ENCODE peak calls at places on chromosome 18, in ten cellular contexts. C is CD8-positive, alpha-beta T cell; Z is fibroblast of lung; U is psoas muscle; N is right atrium auricular region; J is right lobe of liver; T is bronchial epithelial cell; K is colonic mucosa; A is tibial artery; L is hepatocyte. B is an unnamed sample.

GRCh38 chr18:13232060-13232917 is 13.7 kb downstream of the LDLRAD4 start:
- DNase-seq in K (peak; percentile 23), U (peak; percentile 84), N (peak; percentile 73), C (no peak), J (no peak), L (no peak), A (peak; percentile 75), Z (no peak), T (no peak), B (no peak)

GRCh38 chr18:22559414-22560282 is 141.9 kb upstream of the CTAGE1 start:
- DNase-seq in U (peak; percentile 75), L (peak; percentile 87), K (peak; percentile 54), Z (peak; percentile 70), N (peak; percentile 91), T (peak; percentile 38), J (peak; percentile 77), C (peak; percentile 21), A (peak; percentile 86), B (no peak)

GRCh38 chr18:46321954-46322353 is 217.8 kb downstream of the HAUS1 start:
- DNase-seq in C (no peak), U (no peak), L (no peak), A (no peak), N (no peak), Z (no peak), J (no peak), T (peak; percentile 86), K (no peak), B (no peak)

GRCh38 chr18:46301081-46301480 is 196.9 kb downstream of the HAUS1 start:
- DNase-seq in Z (no peak), N (no peak), T (no peak), C (no peak), A (peak; percentile 44), U (no peak), J (no peak), K (no peak), L (no peak), B (no peak)

GRCh38 chr18:27942706-27943105 is 234.2 kb downstream of the CDH2 start:
- DNase-seq in N (no peak), A (no peak), Z (no peak), C (no peak), K (no peak), J (no peak), U (no peak), T (peak; percentile 23), L (no peak), B (no peak)

GRCh38 chr18:73318732-73319479 is 451.1 kb upstream of the NETO1 start:
- DNase-seq in L (no peak), T (no peak), Z (no peak), A (no peak), J (peak; percentile 38), U (no peak), N (no peak), C (no peak), K (no peak), B (no peak)

GRCh38 chr18:74064510-74064909 is 83.1 kb downstream of the FBXO15 start:
- DNase-seq in A (no peak), U (no peak), C (no peak), K (no peak), Z (no peak), L (no peak), N (no peak), J (no peak), T (no peak), B (no peak)

GRCh38 chr18:39870586-39870985 is 2084.4 kb upstream of the PIK3C3 start:
- DNase-seq in Z (peak; percentile 1), C (no peak), K (no peak), T (peak; percentile 85), A (no peak), N (no peak), L (no peak), J (no peak), U (no peak), B (no peak)

GRCh38 chr18:58806826-58807714 is 57.6 kb upstream of the ZNF532 start:
- DNase-seq in K (no peak), T (no peak), L (no peak), J (no peak), N (no peak), A (no peak), C (no peak), U (no peak), Z (no peak), B (no peak)

GRCh38 chr18:58803978-58804377 is 60.7 kb upstream of the ZNF532 start:
- DNase-seq in J (no peak), Z (no peak), T (no peak), U (no peak), A (no peak), C (no peak), N (no peak), L (no peak), K (no peak), B (no peak)

GRCh38 chr18:58808349-58808748 is 56.3 kb upstream of the ZNF532 start:
- DNase-seq in C (no peak), U (no peak), L (no peak), N (no peak), K (no peak), A (no peak), J (no peak), Z (no peak), T (no peak), B (no peak)

GRCh38 chr18:58805482-58806187 is 59.0 kb upstream of the ZNF532 start:
- DNase-seq in J (no peak), L (no peak), N (no peak), T (peak; percentile 31), C (no peak), A (no peak), K (no peak), Z (no peak), U (no peak), B (no peak)

DNA sequence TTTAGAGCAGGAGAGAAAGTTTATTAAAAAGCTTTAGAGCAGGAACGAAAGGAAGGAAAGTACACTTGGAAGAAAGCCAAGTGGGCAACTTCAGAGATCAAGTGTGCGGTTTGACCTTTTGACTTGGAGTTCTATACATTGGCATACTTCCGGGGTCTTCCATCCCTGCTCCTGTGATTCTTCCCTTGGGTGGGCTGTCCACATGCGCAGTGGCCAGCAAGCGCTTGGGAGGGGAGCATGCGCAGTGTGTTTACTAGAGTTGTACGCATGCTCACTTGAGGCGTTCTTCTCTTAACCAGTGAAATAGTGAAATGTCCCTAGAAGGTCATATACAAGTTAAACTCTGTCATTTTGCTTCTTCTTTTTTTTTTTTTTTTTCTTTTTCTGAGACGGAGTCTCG is 56.9 kb upstream of the ZNF532 start:
- DNase-seq in K (no peak), L (no peak), A (no peak), C (no peak), N (no peak), J (no peak), Z (no peak), U (no peak), T (no peak), B (no peak)
- H3K4me3 ChIP-seq in K (no peak overlapping the region), L (no peak overlapping the region), A (no peak overlapping the region), C (no peak overlapping the region), N (no peak overlapping the region), J (no peak overlapping the region), Z (no peak overlapping the region), U (no peak overlapping the region), T (no peak overlapping the region), B (no peak overlapping the region)

GRCh38 chr18:35121038-35121437 is 79.8 kb downstream of the MAPRE2 start:
- DNase-seq in L (no peak), N (no peak), U (no peak), K (no peak), J (no peak), C (no peak), T (no peak), A (no peak), Z (no peak), B (no peak)

GRCh38 chr18:35118641-35119040 is 77.4 kb downstream of the MAPRE2 start:
- DNase-seq in T (no peak), C (no peak), L (no peak), U (no peak), K (no peak), N (no peak), Z (no peak), J (no peak), A (no peak), B (no peak)

GRCh38 chr18:35123811-35124210 is 82.6 kb downstream of the MAPRE2 start:
- DNase-seq in C (no peak), J (no peak), A (no peak), Z (no peak), L (no peak), T (no peak), N (no peak), K (no peak), U (no peak), B (no peak)

GRCh38 chr18:35121531-35121930 is 80.3 kb downstream of the MAPRE2 start:
- DNase-seq in A (no peak), L (no peak), C (no peak), K (no peak), U (no peak), T (no peak), N (no peak), Z (no peak), J (no peak), B (no peak)

GRCh38 chr18:35122586-35123224 is 81.5 kb downstream of the MAPRE2 start:
- DNase-seq in U (peak; percentile 77), A (no peak), L (peak; percentile 23), N (no peak), C (peak; percentile 42), Z (no peak), J (no peak), K (no peak), T (no peak), B (no peak)
- TF ChIP-seq CTCF in U (peak; percentile 37), A (no peak), L (no peak), N (peak; percentile 15), C (peak; percentile 29), Z (no peak), J (no peak), K (no peak), T (no peak), B (no peak)

GRCh38 chr18:2612996-2613395 is 41.6 kb downstream of the NDC80 start:
- DNase-seq in T (no peak), K (no peak), L (no peak), J (no peak), A (no peak), C (no peak), Z (peak; percentile 67), U (no peak), N (no peak), B (no peak)

GRCh38 chr18:2606335-2606734 is 35.0 kb downstream of the NDC80 start:
- DNase-seq in K (no peak), U (no peak), A (no peak), Z (no peak), T (no peak), J (no peak), L (no peak), C (no peak), N (no peak), B (no peak)

GRCh38 chr18:2610549-2610948 is 39.2 kb downstream of the NDC80 start:
- DNase-seq in U (no peak), L (no peak), J (no peak), T (no peak), A (no peak), Z (no peak), K (no peak), C (no peak), N (no peak), B (no peak)

DNA sequence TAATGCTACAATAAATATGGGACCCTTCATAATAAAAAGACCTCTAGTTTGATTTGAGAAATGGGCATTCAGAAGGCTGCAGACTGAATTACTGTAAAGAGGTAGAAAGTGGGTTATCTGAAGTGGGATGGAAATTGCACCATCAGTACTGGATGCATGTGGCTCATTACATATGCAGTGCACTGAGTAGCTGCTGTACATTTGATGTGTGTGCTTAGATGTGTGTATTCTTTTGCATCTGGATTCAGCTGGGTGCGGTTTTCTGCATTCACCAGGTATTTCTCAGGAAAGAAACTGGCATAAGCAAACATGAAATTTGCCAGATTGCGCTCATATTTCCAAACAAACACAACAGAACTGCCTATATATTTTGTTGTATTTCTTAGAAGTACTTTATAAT is 38.2 kb downstream of the NDC80 start:
- DNase-seq in A (no peak), U (no peak), N (no peak), J (no peak), L (no peak), T (no peak), K (no peak), Z (no peak), C (no peak), B (no peak)
- H3K36me3 ChIP-seq in A (no peaks in the 10 kb centered on the region), U (no peaks in the 10 kb centered on the region), N (no peaks in the 10 kb centered on the region), J (no peaks in the 10 kb centered on the region), L (no peaks in the 10 kb centered on the region), T (no peaks in the 10 kb centered on the region), K (no peaks in the 10 kb centered on the region), Z (peaks cover 4% of the 10 kb centered on the region), C (no peaks in the 10 kb centered on the region), B (no peaks in the 10 kb centered on the region)

GRCh38 chr18:48135436-48135966 is 205.0 kb upstream of the SMAD2 start:
- DNase-seq in A (peak; percentile 47), L (no peak), T (no peak), J (no peak), N (no peak), K (peak; percentile 46), U (no peak), Z (no peak), C (no peak), B (no peak)
- H3K4me3 ChIP-seq in A (peak overlapping the region; percentile 54), L (peak overlapping the region; percentile 61), T (peak overlapping the region; percentile 50), J (peak overlapping the region; percentile 58), N (peak overlapping the region; percentile 44), K (peak overlapping the region; percentile 72), U (peak overlapping the region; percentile 76), Z (no peak overlapping the region), C (no peak overlapping the region), B (no peak overlapping the region)

B was measured in BJ.